ENCODE peak calls at places on chromosomes 13 and 19, in six cellular contexts. R is H9, Y is IMR-90, O is SK-N-SH, T is HCT116, A is GM23248. D is an unnamed sample. For H4K20me1, the result is how much of the 10 kb centered on the place peaks cover.

GRCh38 chr13:93045836-93046235 is 180.8 kb upstream of the GPC6 start:
- DNase-seq in T (no peak), Y (peak), R (no peak), O (no peak), A (peak), D (no peak)

GRCh38 chr13:30898721-30899188 is 7.3 kb upstream of the MEDAG start:
- DNase-seq in A (peak), Y (peak), O (no peak), R (no peak), T (no peak), D (peak)

GRCh38 chr13:24267283-24267682 is 42.1 kb upstream of the C1QTNF9 start:
- DNase-seq in A (peak), Y (no peak), O (no peak), R (no peak), T (no peak), D (no peak)

GRCh38 chr13:106714271-106714670 is 146.3 kb upstream of the ARGLU1 start:
- DNase-seq in Y (no peak), T (no peak), R (no peak), O (no peak), A (no peak), D (no peak)

GRCh38 chr13:74052402-74052928 is 81.7 kb downstream of the KLF12 start:
- DNase-seq in A (no peak), Y (no peak), T (no peak), R (no peak), O (no peak), D (no peak)

GRCh38 chr13:94707400-94708021 is 4.8 kb downstream of the SOX21 start:
- DNase-seq in R (peak), Y (no peak), T (no peak), A (no peak), O (peak), D (peak)

GRCh38 chr13:29819157-29819556 is 31.3 kb downstream of the UBL3 start:
- DNase-seq in O (no peak), T (no peak), Y (no peak), R (no peak), A (no peak), D (no peak)

GRCh38 chr19:19459707-19460251 is 54.3 kb downstream of the GATAD2A start:
- DNase-seq in T (no peak), A (peak), R (no peak), Y (peak), O (no peak), D (peak)

GRCh38 chr13:40966298-40966697 is 52.8 kb downstream of the ELF1 start:
- DNase-seq in R (no peak), A (no peak), T (no peak), Y (no peak), O (no peak), D (no peak)

GRCh38 chr19:54460230-54461005 is 3.2 kb downstream of the LENG9 start:
- DNase-seq in T (no peak), A (no peak), Y (no peak), R (no peak), O (no peak), D (peak)

GRCh38 chr19:54463531-54464043 is at the start of gene LENG9:
- DNase-seq in T (peak), O (peak), A (peak), R (peak), Y (peak), D (peak)

GRCh38 chr19:54462713-54463530 is 656 bp downstream of the LENG9 start:
- DNase-seq in R (peak), O (peak), T (no peak), A (peak), Y (peak), D (peak)

GRCh38 chr19:54461201-54462071 is 2.1 kb downstream of the LENG9 start:
- DNase-seq in O (no peak), T (no peak), R (no peak), A (no peak), Y (peak), D (peak)

GRCh38 chr19:54462072-54462712 is 1.4 kb downstream of the LENG9 start:
- DNase-seq in Y (no peak), R (peak), A (peak), T (no peak), O (no peak), D (peak)
- H4K20me1 ChIP-seq in Y (under half), R (under half), A (under half), T (under half), O (under half), D (under half)

GRCh38 chr19:55246462-55247451 is 12.1 kb downstream of the PPP6R1 start:
- DNase-seq in Y (no peak), R (no peak), O (no peak), A (no peak), T (no peak), D (peak)
- H4K20me1 ChIP-seq in Y (half or more), R (under half), O (half or more), A (under half), T (under half), D (half or more)

DNA sequence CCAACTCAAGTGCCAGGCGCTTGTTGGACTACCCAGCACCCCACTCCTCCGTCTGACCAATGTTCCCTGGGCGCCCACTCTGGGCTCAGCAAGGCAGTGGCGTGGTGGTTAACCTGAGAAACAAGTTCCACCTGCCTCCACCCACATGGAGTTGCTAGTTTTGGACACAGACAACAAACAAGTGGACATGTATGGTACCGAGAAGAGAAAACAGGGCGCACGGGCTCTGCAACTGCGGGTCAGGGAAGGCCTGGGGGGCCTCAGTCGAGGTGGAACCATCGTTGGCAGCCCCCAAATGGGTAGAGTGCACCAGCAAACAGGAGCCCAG is 2.5 kb downstream of the MIER2 start:
- DNase-seq in A (no peak), R (no peak), O (no peak), Y (no peak), T (no peak), D (peak)
- H4K20me1 ChIP-seq in A (under half), R (under half), O (half or more), Y (half or more), T (under half), D (half or more)

GRCh38 chr19:32522967-32523366 is 58.0 kb upstream of the PDCD5 start:
- DNase-seq in R (no peak), A (no peak), O (no peak), Y (no peak), T (no peak), D (no peak)

DNA sequence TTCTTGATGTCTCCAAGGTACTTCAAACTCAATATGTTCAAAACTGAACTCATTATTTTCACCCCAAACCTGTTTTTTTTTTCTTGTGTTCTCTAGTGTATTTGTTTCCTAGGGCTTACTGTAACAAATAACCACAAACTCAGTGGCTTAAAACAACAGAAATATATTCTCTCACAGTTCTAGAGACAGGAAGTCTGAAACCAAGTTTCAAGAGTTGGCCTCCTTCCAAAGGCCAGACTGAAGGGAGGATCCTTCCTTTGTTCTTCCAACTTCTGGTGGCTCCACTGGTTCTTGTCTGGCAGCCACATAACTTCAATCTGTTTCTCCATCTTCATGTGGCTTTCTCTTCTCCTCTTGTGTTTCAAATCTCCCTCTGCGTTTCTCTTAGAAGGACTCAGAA is 62.0 kb upstream of the PDCD5 start:
- DNase-seq in A (no peak), Y (no peak), R (no peak), O (no peak), T (no peak), D (no peak)
- H4K20me1 ChIP-seq in A (under half), Y (under half), R (under half), O (under half), T (under half), D (under half)

DNA sequence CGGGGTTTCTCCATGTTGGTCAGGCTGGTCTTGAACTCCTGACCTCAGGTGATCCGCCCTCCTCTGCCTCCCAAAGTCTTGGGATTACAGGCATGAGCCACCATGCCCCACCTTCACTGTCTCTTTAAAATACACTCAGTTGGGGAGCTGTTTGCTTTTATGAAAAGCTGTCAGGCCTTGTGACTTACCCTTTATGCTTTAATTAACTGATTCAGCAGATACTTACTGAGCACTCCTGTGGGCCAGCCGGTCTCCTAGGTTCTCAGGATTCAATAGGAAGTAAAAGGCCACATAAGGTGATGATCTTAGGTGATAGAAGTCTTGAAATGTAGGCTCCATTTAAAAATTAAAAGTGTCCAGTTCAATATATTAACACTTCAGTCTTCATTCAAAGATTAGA is 7.5 kb downstream of the UBAC2 start:
- DNase-seq in T (no peak), R (no peak), Y (no peak), O (no peak), A (no peak), D (peak)
- H4K20me1 ChIP-seq in T (under half), R (under half), Y (half or more), O (under half), A (under half), D (half or more)

GRCh38 chr19:15195381-15195964 is 5.3 kb downstream of the NOTCH3 start:
- DNase-seq in O (peak), A (peak), Y (peak), T (no peak), R (peak), D (peak)

GRCh38 chr19:15195987-15196682 is 4.7 kb downstream of the NOTCH3 start:
- DNase-seq in Y (no peak), T (peak), A (peak), O (no peak), R (peak), D (peak)

GRCh38 chr19:15198006-15198356 is 2.8 kb downstream of the NOTCH3 start:
- DNase-seq in O (no peak), A (peak), T (no peak), Y (no peak), R (no peak), D (peak)

GRCh38 chr19:15197275-15198005 is 3.4 kb downstream of the NOTCH3 start:
- DNase-seq in R (no peak), T (no peak), A (peak), Y (peak), O (peak), D (peak)

DNA sequence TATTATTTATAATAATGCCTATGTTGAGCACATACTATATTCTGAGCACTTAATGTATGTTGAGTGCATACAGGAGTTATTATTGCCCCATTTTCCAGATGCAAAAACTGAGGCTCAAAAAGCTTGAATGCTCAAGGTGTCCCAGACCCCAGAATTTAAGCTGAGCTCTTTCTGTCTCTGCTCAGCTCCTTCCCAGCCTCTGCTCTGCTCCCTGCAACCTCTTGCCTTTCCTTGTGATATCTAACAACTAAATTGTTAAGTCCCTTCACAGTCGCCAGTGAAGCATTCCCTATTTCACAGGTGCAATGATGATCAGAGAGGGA is 4.2 kb downstream of the NOTCH3 start:
- DNase-seq in R (no peak), Y (no peak), O (no peak), A (no peak), T (no peak), D (no peak)
- H4K20me1 ChIP-seq in R (under half), Y (under half), O (under half), A (under half), T (under half), D (under half)

GRCh38 chr19:47503130-47503822 is 11.6 kb downstream of the NAPA start:
- DNase-seq in R (no peak), T (no peak), A (no peak), O (no peak), Y (no peak), D (peak)
- H4K20me1 ChIP-seq in R (under half), T (under half), A (under half), O (under half), Y (under half), D (half or more)

GRCh38 chr13:101003566-101003965 is 329.0 kb upstream of the TMTC4 start:
- DNase-seq in Y (no peak), R (no peak), T (no peak), O (no peak), A (no peak), D (no peak)
- H4K20me1 ChIP-seq in Y (under half), R (under half), T (under half), O (under half), A (under half), D (under half)

GRCh38 chr19:42090687-42091086 is 14.7 kb downstream of the ZNF574 start:
- DNase-seq in A (no peak), Y (no peak), O (no peak), T (no peak), R (no peak), D (no peak)
- H4K20me1 ChIP-seq in A (under half), Y (under half), O (under half), T (under half), R (under half), D (under half)

D was measured in osteoblast.